ENCODE peak calls at places on chromosomes 5 and 9, in ten cellular contexts. One of them, this sample, is unnamed. For H3K4me1, the result is how much of the 10 kb centered on the place peaks cover.

GRCh38 chr5:16755641-16756040 is 138.8 kb upstream of the RETREG1 start:
- DNase-seq in aorta: no peak
- DNase-seq in mammary epithelial cell: no peak
- DNase-seq in A549: no peak
- DNase-seq in PC-3: no peak
- DNase-seq in CD8-positive, alpha-beta memory T cell: no peak
- DNase-seq in left lung: no peak
- DNase-seq in neuronal stem cell: no peak
- DNase-seq in upper lobe of right lung: no peak
- DNase-seq in heart right ventricle: no peak
- DNase-seq in this sample: no peak

GRCh38 chr5:107203231-107203630 is 467.5 kb downstream of the EFNA5 start:
- DNase-seq in aorta: no peak
- DNase-seq in mammary epithelial cell: no peak
- DNase-seq in A549: no peak
- DNase-seq in PC-3: no peak
- DNase-seq in CD8-positive, alpha-beta memory T cell: no peak
- DNase-seq in left lung: no peak
- DNase-seq in neuronal stem cell: no peak
- DNase-seq in upper lobe of right lung: no peak
- DNase-seq in heart right ventricle: no peak
- DNase-seq in this sample: no peak

GRCh38 chr5:124599048-124599973 is 147.1 kb downstream of the ZNF608 start:
- DNase-seq in aorta: no peak
- DNase-seq in mammary epithelial cell: peak
- DNase-seq in A549: peak
- DNase-seq in PC-3: peak
- DNase-seq in CD8-positive, alpha-beta memory T cell: no peak
- DNase-seq in left lung: no peak
- DNase-seq in neuronal stem cell: no peak
- DNase-seq in upper lobe of right lung: no peak
- DNase-seq in heart right ventricle: no peak
- DNase-seq in this sample: no peak

GRCh38 chr5:5179079-5179478 is 38.9 kb downstream of the ADAMTS16 start:
- DNase-seq in aorta: no peak
- DNase-seq in mammary epithelial cell: no peak
- DNase-seq in A549: peak
- DNase-seq in PC-3: peak
- DNase-seq in CD8-positive, alpha-beta memory T cell: no peak
- DNase-seq in left lung: no peak
- DNase-seq in neuronal stem cell: no peak
- DNase-seq in upper lobe of right lung: no peak
- DNase-seq in heart right ventricle: no peak
- DNase-seq in this sample: no peak

GRCh38 chr9:133888779-133889491 is 103.2 kb downstream of the VAV2 start:
- DNase-seq in aorta: no peak
- DNase-seq in mammary epithelial cell: no peak
- DNase-seq in A549: no peak
- DNase-seq in PC-3: no peak
- DNase-seq in CD8-positive, alpha-beta memory T cell: no peak
- DNase-seq in left lung: no peak
- DNase-seq in neuronal stem cell: no peak
- DNase-seq in upper lobe of right lung: no peak
- DNase-seq in heart right ventricle: no peak
- DNase-seq in this sample: no peak

GRCh38 chr9:16954032-16954431 is 83.6 kb upstream of the BNC2 start:
- DNase-seq in aorta: no peak
- DNase-seq in mammary epithelial cell: no peak
- DNase-seq in A549: no peak
- DNase-seq in PC-3: no peak
- DNase-seq in CD8-positive, alpha-beta memory T cell: no peak
- DNase-seq in left lung: no peak
- DNase-seq in neuronal stem cell: no peak
- DNase-seq in upper lobe of right lung: no peak
- DNase-seq in heart right ventricle: no peak
- DNase-seq in this sample: no peak

GRCh38 chr9:36818242-36818938 is 215.7 kb downstream of the PAX5 start:
- DNase-seq in aorta: no peak
- DNase-seq in mammary epithelial cell: no peak
- DNase-seq in A549: no peak
- DNase-seq in PC-3: no peak
- DNase-seq in CD8-positive, alpha-beta memory T cell: no peak
- DNase-seq in left lung: no peak
- DNase-seq in neuronal stem cell: no peak
- DNase-seq in upper lobe of right lung: no peak
- DNase-seq in heart right ventricle: no peak
- DNase-seq in this sample: no peak

GRCh38 chr5:11584008-11584407 is 320.2 kb downstream of the CTNND2 start:
- DNase-seq in aorta: no peak
- DNase-seq in mammary epithelial cell: no peak
- DNase-seq in A549: no peak
- DNase-seq in PC-3: peak
- DNase-seq in CD8-positive, alpha-beta memory T cell: no peak
- DNase-seq in left lung: no peak
- DNase-seq in neuronal stem cell: no peak
- DNase-seq in upper lobe of right lung: no peak
- DNase-seq in heart right ventricle: no peak
- DNase-seq in this sample: no peak

GRCh38 chr9:114906922-114907571 is 23.3 kb downstream of the TNFSF8 start:
- DNase-seq in aorta: no peak
- DNase-seq in mammary epithelial cell: peak
- DNase-seq in A549: peak
- DNase-seq in PC-3: peak
- DNase-seq in CD8-positive, alpha-beta memory T cell: peak
- DNase-seq in left lung: no peak
- DNase-seq in neuronal stem cell: peak
- DNase-seq in upper lobe of right lung: no peak
- DNase-seq in heart right ventricle: no peak
- DNase-seq in this sample: peak

GRCh38 chr9:126630458-126631237 is 16.9 kb downstream of the LMX1B start:
- DNase-seq in aorta: no peak
- DNase-seq in mammary epithelial cell: peak
- DNase-seq in A549: no peak
- DNase-seq in PC-3: peak
- DNase-seq in CD8-positive, alpha-beta memory T cell: no peak
- DNase-seq in left lung: no peak
- DNase-seq in neuronal stem cell: no peak
- DNase-seq in upper lobe of right lung: no peak
- DNase-seq in heart right ventricle: no peak
- DNase-seq in this sample: no peak

GRCh38 chr9:101705135-101705661 is 33.2 kb downstream of the GRIN3A start:
- DNase-seq in aorta: peak
- DNase-seq in mammary epithelial cell: peak
- DNase-seq in A549: peak
- DNase-seq in PC-3: peak
- DNase-seq in CD8-positive, alpha-beta memory T cell: no peak
- DNase-seq in left lung: peak
- DNase-seq in neuronal stem cell: peak
- DNase-seq in upper lobe of right lung: no peak
- DNase-seq in heart right ventricle: peak
- DNase-seq in this sample: no peak

GRCh38 chr5:81420039-81420667 is 26.2 kb upstream of the ACOT12 start:
- DNase-seq in aorta: no peak
- DNase-seq in mammary epithelial cell: peak
- DNase-seq in A549: peak
- DNase-seq in PC-3: peak
- DNase-seq in CD8-positive, alpha-beta memory T cell: no peak
- DNase-seq in left lung: no peak
- DNase-seq in neuronal stem cell: no peak
- DNase-seq in upper lobe of right lung: no peak
- DNase-seq in heart right ventricle: no peak
- DNase-seq in this sample: no peak

GRCh38 chr5:117463836-117464235 is 889.2 kb upstream of the SEMA6A start:
- DNase-seq in aorta: no peak
- DNase-seq in mammary epithelial cell: peak
- DNase-seq in A549: no peak
- DNase-seq in PC-3: no peak
- DNase-seq in CD8-positive, alpha-beta memory T cell: no peak
- DNase-seq in left lung: no peak
- DNase-seq in neuronal stem cell: no peak
- DNase-seq in upper lobe of right lung: no peak
- DNase-seq in heart right ventricle: no peak
- DNase-seq in this sample: no peak

GRCh38 chr5:56060276-56061110 is 65.7 kb upstream of the IL6ST start:
- DNase-seq in aorta: no peak
- DNase-seq in mammary epithelial cell: no peak
- DNase-seq in A549: no peak
- DNase-seq in PC-3: no peak
- DNase-seq in CD8-positive, alpha-beta memory T cell: no peak
- DNase-seq in left lung: no peak
- DNase-seq in neuronal stem cell: no peak
- DNase-seq in upper lobe of right lung: no peak
- DNase-seq in heart right ventricle: no peak
- DNase-seq in this sample: no peak

DNA sequence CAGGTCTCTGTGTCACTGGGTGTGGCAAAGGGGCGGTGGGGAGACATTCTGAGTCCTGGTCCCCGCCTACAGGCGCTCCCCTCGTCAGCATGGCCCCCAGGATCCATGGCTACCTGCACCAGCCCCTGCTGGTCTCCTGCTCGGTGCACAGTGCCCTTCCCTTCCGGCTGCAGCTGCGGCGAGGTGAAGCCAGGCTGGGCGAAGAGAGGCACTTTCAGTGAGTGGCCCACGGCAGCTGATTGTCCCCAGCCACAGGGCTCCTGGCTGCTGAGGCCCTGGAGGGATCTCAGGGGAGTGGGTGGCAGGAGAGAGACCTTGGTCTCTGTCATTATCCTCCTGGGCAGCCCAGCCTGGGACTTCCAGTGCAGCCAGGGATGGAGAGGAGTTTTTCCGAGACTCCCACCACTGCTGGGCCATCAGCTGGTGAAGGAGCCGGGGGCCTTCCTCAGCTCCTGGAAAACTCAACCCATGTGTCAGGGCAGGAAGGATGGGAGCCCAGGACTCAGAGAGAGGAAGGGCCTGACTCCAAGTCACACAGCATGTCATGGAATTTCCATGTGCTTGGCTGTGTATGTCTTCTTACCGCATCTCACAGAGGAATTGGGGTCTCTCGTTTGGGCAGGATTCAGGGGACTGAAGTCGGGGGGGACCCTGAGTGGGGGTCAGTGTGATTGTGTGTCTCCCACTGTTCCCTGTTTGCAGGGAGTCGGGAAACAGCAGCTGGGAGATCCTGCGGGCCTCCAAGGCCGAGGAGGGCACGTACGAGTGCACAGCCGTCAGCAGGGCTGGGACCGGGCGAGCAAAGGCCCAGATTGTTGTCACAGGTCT is 37.4 kb downstream of the HMCN2 start:
- DNase-seq in aorta: no peak
- DNase-seq in mammary epithelial cell: no peak
- DNase-seq in A549: no peak
- DNase-seq in PC-3: no peak
- DNase-seq in CD8-positive, alpha-beta memory T cell: no peak
- DNase-seq in left lung: peak
- DNase-seq in neuronal stem cell: no peak
- DNase-seq in upper lobe of right lung: no peak
- DNase-seq in heart right ventricle: no peak
- DNase-seq in this sample: no peak
- H3K4me1 ChIP-seq in aorta: under half
- H3K4me1 ChIP-seq in mammary epithelial cell: under half
- H3K4me1 ChIP-seq in A549: under half
- H3K4me1 ChIP-seq in PC-3: under half
- H3K4me1 ChIP-seq in CD8-positive, alpha-beta memory T cell: under half
- H3K4me1 ChIP-seq in left lung: under half
- H3K4me1 ChIP-seq in neuronal stem cell: under half
- H3K4me1 ChIP-seq in upper lobe of right lung: under half
- H3K4me1 ChIP-seq in heart right ventricle: under half
- H3K4me1 ChIP-seq in this sample: under half

DNA sequence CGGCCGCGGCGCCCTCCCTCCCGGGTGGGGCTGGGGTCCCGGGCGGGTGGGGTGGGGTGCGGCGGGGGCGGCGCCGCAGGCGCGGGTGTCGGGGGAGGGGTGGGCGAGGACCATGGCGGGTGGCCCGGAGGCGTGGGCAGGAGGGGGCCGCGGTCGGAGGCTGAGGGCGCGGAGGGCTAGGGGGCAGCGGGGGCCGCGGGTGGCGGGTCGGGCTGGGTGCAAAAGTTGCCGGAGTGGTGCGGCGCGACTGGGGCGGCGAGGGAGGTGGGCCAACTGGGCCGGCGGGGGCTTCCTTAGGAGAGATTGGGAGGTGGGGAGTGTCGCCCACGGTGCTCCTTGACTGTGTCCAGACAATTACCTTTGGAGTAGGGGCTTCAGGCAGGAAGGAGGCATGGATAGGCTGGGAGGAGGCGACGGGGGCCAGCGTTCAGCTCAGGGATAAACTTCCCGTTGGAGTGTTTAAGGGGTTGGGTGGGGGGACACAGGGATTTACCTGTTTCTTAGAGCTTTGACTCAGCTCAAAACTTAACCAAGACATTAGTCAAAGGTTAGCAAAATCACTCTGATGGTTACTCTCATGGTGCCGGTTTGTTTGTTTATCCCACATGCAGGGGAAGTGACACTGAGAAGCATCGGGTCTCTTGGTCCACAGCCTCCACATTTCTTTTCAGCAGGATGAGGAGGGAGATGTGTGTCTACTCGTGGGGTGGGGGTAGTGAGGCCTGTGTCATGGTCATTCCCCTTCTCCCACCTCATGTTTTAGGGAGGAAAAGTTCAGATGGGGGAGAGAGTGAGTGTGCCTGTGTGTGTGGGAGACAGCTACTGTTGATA is 869 bp downstream of the CSNK1G3 start:
- DNase-seq in aorta: peak
- DNase-seq in mammary epithelial cell: peak
- DNase-seq in A549: peak
- DNase-seq in PC-3: peak
- DNase-seq in CD8-positive, alpha-beta memory T cell: peak
- DNase-seq in left lung: peak
- DNase-seq in neuronal stem cell: peak
- DNase-seq in upper lobe of right lung: peak
- DNase-seq in heart right ventricle: peak
- DNase-seq in this sample: peak
- H3K4me3 ChIP-seq in aorta: peak
- H3K4me3 ChIP-seq in mammary epithelial cell: peak
- H3K4me3 ChIP-seq in A549: peak
- H3K4me3 ChIP-seq in PC-3: peak
- H3K4me3 ChIP-seq in CD8-positive, alpha-beta memory T cell: peak
- H3K4me3 ChIP-seq in left lung: peak
- H3K4me3 ChIP-seq in neuronal stem cell: peak
- H3K4me3 ChIP-seq in upper lobe of right lung: peak
- H3K4me3 ChIP-seq in heart right ventricle: peak
- H3K4me3 ChIP-seq in this sample: no peak

DNA sequence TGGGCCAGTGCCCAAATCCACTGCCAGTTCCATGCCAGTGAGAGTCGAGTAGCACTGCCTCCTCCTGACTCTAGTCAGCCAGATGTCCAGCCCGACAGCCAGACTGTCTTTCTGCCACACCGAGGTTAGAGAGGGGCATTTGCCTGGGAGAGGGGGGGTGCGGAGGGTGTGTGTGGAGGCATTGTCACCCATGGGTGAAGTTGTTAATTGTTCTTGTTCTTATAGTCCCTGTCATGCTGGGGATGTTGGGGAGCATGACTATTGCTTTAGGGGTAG is 1.1 kb downstream of the RGP1 start:
- DNase-seq in aorta: no peak
- DNase-seq in mammary epithelial cell: no peak
- DNase-seq in A549: no peak
- DNase-seq in PC-3: no peak
- DNase-seq in CD8-positive, alpha-beta memory T cell: no peak
- DNase-seq in left lung: no peak
- DNase-seq in neuronal stem cell: no peak
- DNase-seq in upper lobe of right lung: no peak
- DNase-seq in heart right ventricle: no peak
- DNase-seq in this sample: no peak
- H3K4me1 ChIP-seq in aorta: under half
- H3K4me1 ChIP-seq in mammary epithelial cell: under half
- H3K4me1 ChIP-seq in A549: under half
- H3K4me1 ChIP-seq in PC-3: under half
- H3K4me1 ChIP-seq in CD8-positive, alpha-beta memory T cell: under half
- H3K4me1 ChIP-seq in left lung: under half
- H3K4me1 ChIP-seq in neuronal stem cell: under half
- H3K4me1 ChIP-seq in upper lobe of right lung: under half
- H3K4me1 ChIP-seq in heart right ventricle: under half
- H3K4me1 ChIP-seq in this sample: under half

GRCh38 chr5:88377705-88378656 is 109.3 kb upstream of the TMEM161B start:
- DNase-seq in aorta: no peak
- DNase-seq in mammary epithelial cell: no peak
- DNase-seq in A549: no peak
- DNase-seq in PC-3: no peak
- DNase-seq in CD8-positive, alpha-beta memory T cell: no peak
- DNase-seq in left lung: no peak
- DNase-seq in neuronal stem cell: no peak
- DNase-seq in upper lobe of right lung: no peak
- DNase-seq in heart right ventricle: no peak
- DNase-seq in this sample: no peak
- H3K4me3 ChIP-seq in aorta: no peak
- H3K4me3 ChIP-seq in mammary epithelial cell: no peak
- H3K4me3 ChIP-seq in A549: no peak
- H3K4me3 ChIP-seq in PC-3: no peak
- H3K4me3 ChIP-seq in CD8-positive, alpha-beta memory T cell: no peak
- H3K4me3 ChIP-seq in left lung: no peak
- H3K4me3 ChIP-seq in neuronal stem cell: no peak
- H3K4me3 ChIP-seq in upper lobe of right lung: no peak
- H3K4me3 ChIP-seq in heart right ventricle: no peak
- H3K4me3 ChIP-seq in this sample: no peak